ENCODE peak calls at places on chromosomes 1 and 21, in five cellular contexts. Z, N, Q, U and D are unnamed samples.

GRCh38 chr21:39094847-39095525 is 88.3 kb downstream of the PSMG1 start:
- DNase-seq in N (no peak), U (no peak), Q (no peak), Z (no peak), D (no peak)

GRCh38 chr1:218573871-218574270 is 228.7 kb downstream of the TGFB2 start:
- DNase-seq in N (no peak), U (no peak), Q (no peak), Z (no peak), D (no peak)

GRCh38 chr1:58447047-58447446 is 99.5 kb downstream of the OMA1 start:
- DNase-seq in Z (no peak), N (no peak), U (no peak), Q (no peak), D (no peak)

GRCh38 chr1:15902882-15903281 is 55.4 kb downstream of the SPEN start:
- DNase-seq in Z (no peak), U (no peak), Q (no peak), N (no peak), D (peak; percentile 24)

GRCh38 chr1:93591833-93592635 is 89.6 kb downstream of the BCAR3 start:
- DNase-seq in Z (peak; percentile 89), U (no peak), Q (peak; percentile 34), N (no peak), D (no peak)

GRCh38 chr1:165843304-165843703 is 15.9 kb downstream of the UCK2 start:
- DNase-seq in Q (no peak), U (no peak), Z (no peak), N (no peak), D (no peak)

GRCh38 chr1:244046907-244047738 is 4.0 kb upstream of the ZBTB18 start:
- DNase-seq in U (no peak), Z (peak; percentile 10), N (no peak), Q (no peak), D (peak; percentile 75)

GRCh38 chr1:229582715-229583114 is 24.2 kb upstream of the ABCB10 start:
- DNase-seq in N (no peak), U (no peak), Z (no peak), Q (no peak), D (no peak)

GRCh38 chr1:202806845-202807366 is 1.3 kb downstream of the KDM5B start:
- DNase-seq in Z (no peak), N (no peak), U (no peak), Q (no peak), D (no peak)

GRCh38 chr1:197921235-197922069 is 4.3 kb downstream of the LHX9 start:
- DNase-seq in Z (no peak), Q (no peak), N (no peak), U (no peak), D (no peak)

GRCh38 chr1:207579436-207579799 is 65.5 kb upstream of the CR1L start:
- DNase-seq in U (no peak), Z (peak; percentile 53), Q (peak; percentile 20), N (peak; percentile 9), D (peak; percentile 42)

GRCh38 chr21:20463362-20463761 is 534.8 kb upstream of the NCAM2 start:
- DNase-seq in N (no peak), Z (no peak), Q (no peak), U (no peak), D (no peak)

GRCh38 chr1:3577711-3578432 is 33.4 kb downstream of the MEGF6 start:
- DNase-seq in Z (no peak), N (no peak), Q (no peak), U (no peak), D (no peak)

GRCh38 chr1:18041685-18042355 is 65.8 kb upstream of the IGSF21 start:
- DNase-seq in N (no peak), Z (no peak), Q (peak; percentile 14), U (no peak), D (no peak)

GRCh38 chr1:6859415-6860343 is 74.4 kb downstream of the CAMTA1 start:
- DNase-seq in Z (no peak), N (peak; percentile 10), U (no peak), Q (no peak), D (peak; percentile 20)

GRCh38 chr1:77036560-77036959 is 169.3 kb downstream of the ST6GALNAC5 start:
- DNase-seq in U (no peak), Z (peak; percentile 39), N (no peak), Q (no peak), D (peak; percentile 9)

GRCh38 chr1:50779811-50780210 is 180.3 kb downstream of the FAF1 start:
- DNase-seq in Q (no peak), Z (no peak), U (no peak), N (no peak), D (no peak)

GRCh38 chr1:205355054-205355453 is 1.7 kb downstream of the KLHDC8A start:
- DNase-seq in Z (no peak), U (no peak), N (no peak), Q (no peak), D (no peak)